ENCODE peak calls at places on chromosome 7, in six cellular contexts. One of them, this sample, is unnamed.

GRCh38 chr7:40175725-40176510 is 41.1 kb downstream of the SUGCT start:
- DNase-seq in naive B cell: no peak
- DNase-seq in NCI-H524: no peak
- DNase-seq in posterior cingulate gyrus: no peak
- DNase-seq in HepG2: no peak
- DNase-seq in H4: peak
- DNase-seq in this sample: no peak

GRCh38 chr7:69845721-69846495 is 247.6 kb downstream of the AUTS2 start:
- DNase-seq in naive B cell: no peak
- DNase-seq in NCI-H524: no peak
- DNase-seq in posterior cingulate gyrus: no peak
- DNase-seq in HepG2: no peak
- DNase-seq in H4: no peak
- DNase-seq in this sample: no peak

GRCh38 chr7:65471587-65471986 is 97.9 kb downstream of the ZNF92 start:
- DNase-seq in naive B cell: no peak
- DNase-seq in NCI-H524: no peak
- DNase-seq in posterior cingulate gyrus: no peak
- DNase-seq in HepG2: no peak
- DNase-seq in H4: no peak
- DNase-seq in this sample: no peak

GRCh38 chr7:123125231-123125630 is 74.5 kb downstream of the SLC13A1 start:
- DNase-seq in naive B cell: no peak
- DNase-seq in NCI-H524: no peak
- DNase-seq in posterior cingulate gyrus: no peak
- DNase-seq in HepG2: no peak
- DNase-seq in H4: no peak
- DNase-seq in this sample: no peak

GRCh38 chr7:105014725-105015630 is 973 bp downstream of the KMT2E start:
- DNase-seq in naive B cell: peak
- DNase-seq in NCI-H524: peak
- DNase-seq in posterior cingulate gyrus: peak
- DNase-seq in HepG2: peak
- DNase-seq in H4: peak
- DNase-seq in this sample: no peak

GRCh38 chr7:149732111-149732561 is 41.3 kb downstream of the ZNF467 start:
- DNase-seq in naive B cell: no peak
- DNase-seq in NCI-H524: no peak
- DNase-seq in posterior cingulate gyrus: peak
- DNase-seq in HepG2: no peak
- DNase-seq in H4: no peak
- DNase-seq in this sample: no peak

GRCh38 chr7:24825931-24826661 is 68.8 kb upstream of the GSDME start:
- DNase-seq in naive B cell: no peak
- DNase-seq in NCI-H524: no peak
- DNase-seq in posterior cingulate gyrus: no peak
- DNase-seq in HepG2: peak
- DNase-seq in H4: peak
- DNase-seq in this sample: no peak

GRCh38 chr7:159211540-159212182 is 67.0 kb upstream of the VIPR2 start:
- DNase-seq in naive B cell: no peak
- DNase-seq in NCI-H524: no peak
- DNase-seq in posterior cingulate gyrus: peak
- DNase-seq in HepG2: no peak
- DNase-seq in H4: no peak
- DNase-seq in this sample: no peak

GRCh38 chr7:5424689-5425506 is 1.3 kb upstream of the TNRC18 start:
- DNase-seq in naive B cell: peak
- DNase-seq in NCI-H524: peak
- DNase-seq in posterior cingulate gyrus: no peak
- DNase-seq in HepG2: peak
- DNase-seq in H4: peak
- DNase-seq in this sample: peak

GRCh38 chr7:105975770-105976428 is 12.8 kb downstream of the CDHR3 start:
- DNase-seq in naive B cell: no peak
- DNase-seq in NCI-H524: no peak
- DNase-seq in posterior cingulate gyrus: no peak
- DNase-seq in HepG2: no peak
- DNase-seq in H4: no peak
- DNase-seq in this sample: no peak

GRCh38 chr7:50733552-50733951 is 49.1 kb downstream of the GRB10 start:
- DNase-seq in naive B cell: no peak
- DNase-seq in NCI-H524: no peak
- DNase-seq in posterior cingulate gyrus: no peak
- DNase-seq in HepG2: peak
- DNase-seq in H4: no peak
- DNase-seq in this sample: no peak

GRCh38 chr7:79876769-79877362 is 257.8 kb upstream of the GNAI1 start:
- DNase-seq in naive B cell: no peak
- DNase-seq in NCI-H524: peak
- DNase-seq in posterior cingulate gyrus: no peak
- DNase-seq in HepG2: no peak
- DNase-seq in H4: peak
- DNase-seq in this sample: no peak

GRCh38 chr7:28020302-28020940 is 160.2 kb downstream of the JAZF1 start:
- DNase-seq in naive B cell: peak
- DNase-seq in NCI-H524: peak
- DNase-seq in posterior cingulate gyrus: peak
- DNase-seq in HepG2: peak
- DNase-seq in H4: peak
- DNase-seq in this sample: peak

GRCh38 chr7:92547579-92547978 is 19.0 kb downstream of the RBM48 start:
- DNase-seq in naive B cell: no peak
- DNase-seq in NCI-H524: no peak
- DNase-seq in posterior cingulate gyrus: peak
- DNase-seq in HepG2: no peak
- DNase-seq in H4: no peak
- DNase-seq in this sample: no peak

GRCh38 chr7:11613292-11613930 is 218.6 kb downstream of the THSD7A start:
- DNase-seq in naive B cell: no peak
- DNase-seq in NCI-H524: peak
- DNase-seq in posterior cingulate gyrus: no peak
- DNase-seq in HepG2: no peak
- DNase-seq in H4: no peak
- DNase-seq in this sample: no peak

GRCh38 chr7:14934831-14935230 is 32.3 kb upstream of the DGKB start:
- DNase-seq in naive B cell: no peak
- DNase-seq in NCI-H524: no peak
- DNase-seq in posterior cingulate gyrus: no peak
- DNase-seq in HepG2: no peak
- DNase-seq in H4: no peak
- DNase-seq in this sample: no peak

GRCh38 chr7:159097661-159098423 is 46.8 kb downstream of the VIPR2 start:
- DNase-seq in naive B cell: no peak
- DNase-seq in NCI-H524: no peak
- DNase-seq in posterior cingulate gyrus: peak
- DNase-seq in HepG2: no peak
- DNase-seq in H4: no peak
- DNase-seq in this sample: no peak

GRCh38 chr7:157803906-157804305 is 467.1 kb downstream of the DNAJB6 start:
- DNase-seq in naive B cell: no peak
- DNase-seq in NCI-H524: no peak
- DNase-seq in posterior cingulate gyrus: no peak
- DNase-seq in HepG2: no peak
- DNase-seq in H4: no peak
- DNase-seq in this sample: no peak

GRCh38 chr7:7895004-7895650 is 73.5 kb upstream of the GLCCI1 start:
- DNase-seq in naive B cell: no peak
- DNase-seq in NCI-H524: peak
- DNase-seq in posterior cingulate gyrus: no peak
- DNase-seq in HepG2: no peak
- DNase-seq in H4: no peak
- DNase-seq in this sample: no peak